ENCODE peak calls at places on chromosome 1, in six cellular contexts. One of them, this sample, is unnamed.

GRCh38 chr1:59831529-59831928 is 16.8 kb downstream of the HOOK1 start:
- DNase-seq in tibial nerve: no peak
- DNase-seq in PC-3: no peak
- DNase-seq in neuronal stem cell: no peak
- DNase-seq in fibroblast of lung: no peak
- DNase-seq in mammary epithelial cell: peak; percentile 31
- DNase-seq in this sample: no peak

GRCh38 chr1:29238601-29238964 is 2.3 kb downstream of the PTPRU start:
- DNase-seq in fibroblast of lung: no peak
- DNase-seq in neuronal stem cell: no peak
- DNase-seq in tibial nerve: no peak
- DNase-seq in PC-3: no peak
- DNase-seq in mammary epithelial cell: no peak
- DNase-seq in this sample: no peak

GRCh38 chr1:83999316-83999819 is 436 bp upstream of the TTLL7 start:
- DNase-seq in mammary epithelial cell: no peak
- DNase-seq in neuronal stem cell: no peak
- DNase-seq in tibial nerve: peak; percentile 40
- DNase-seq in fibroblast of lung: peak; percentile 75
- DNase-seq in PC-3: peak; percentile 77
- DNase-seq in this sample: no peak

GRCh38 chr1:165215676-165216075 is 140.8 kb downstream of the LMX1A start:
- DNase-seq in mammary epithelial cell: peak; percentile 7
- DNase-seq in PC-3: no peak
- DNase-seq in tibial nerve: no peak
- DNase-seq in fibroblast of lung: no peak
- DNase-seq in neuronal stem cell: no peak
- DNase-seq in this sample: no peak

GRCh38 chr1:178488393-178488792 is 8.4 kb downstream of the CLEC20A start:
- DNase-seq in neuronal stem cell: no peak
- DNase-seq in mammary epithelial cell: no peak
- DNase-seq in PC-3: no peak
- DNase-seq in tibial nerve: no peak
- DNase-seq in fibroblast of lung: no peak
- DNase-seq in this sample: no peak

GRCh38 chr1:205199090-205199930 is 12.2 kb downstream of the DSTYK start:
- DNase-seq in neuronal stem cell: no peak
- DNase-seq in tibial nerve: no peak
- DNase-seq in PC-3: peak; percentile 33
- DNase-seq in fibroblast of lung: peak; percentile 21
- DNase-seq in mammary epithelial cell: peak; percentile 73
- DNase-seq in this sample: no peak

GRCh38 chr1:34113887-34114286 is 51.1 kb downstream of the CSMD2 start:
- DNase-seq in PC-3: peak; percentile 45
- DNase-seq in tibial nerve: no peak
- DNase-seq in mammary epithelial cell: peak; percentile 1
- DNase-seq in fibroblast of lung: no peak
- DNase-seq in neuronal stem cell: peak; percentile 20
- DNase-seq in this sample: no peak

GRCh38 chr1:72281637-72282270 is 585 bp downstream of the NEGR1 start:
- DNase-seq in mammary epithelial cell: no peak
- DNase-seq in fibroblast of lung: no peak
- DNase-seq in PC-3: peak; percentile 48
- DNase-seq in neuronal stem cell: peak; percentile 14
- DNase-seq in tibial nerve: peak; percentile 16
- DNase-seq in this sample: no peak

GRCh38 chr1:56525463-56526155 is 53.8 kb downstream of the PLPP3 start:
- DNase-seq in fibroblast of lung: peak; percentile 47
- DNase-seq in PC-3: peak; percentile 56
- DNase-seq in mammary epithelial cell: peak; percentile 62
- DNase-seq in neuronal stem cell: no peak
- DNase-seq in tibial nerve: no peak
- DNase-seq in this sample: no peak

GRCh38 chr1:16375521-16376359 is 8.7 kb downstream of the SZRD1 start:
- DNase-seq in neuronal stem cell: no peak
- DNase-seq in PC-3: peak; percentile 23
- DNase-seq in mammary epithelial cell: no peak
- DNase-seq in fibroblast of lung: peak; percentile 82
- DNase-seq in tibial nerve: no peak
- DNase-seq in this sample: no peak

DNA sequence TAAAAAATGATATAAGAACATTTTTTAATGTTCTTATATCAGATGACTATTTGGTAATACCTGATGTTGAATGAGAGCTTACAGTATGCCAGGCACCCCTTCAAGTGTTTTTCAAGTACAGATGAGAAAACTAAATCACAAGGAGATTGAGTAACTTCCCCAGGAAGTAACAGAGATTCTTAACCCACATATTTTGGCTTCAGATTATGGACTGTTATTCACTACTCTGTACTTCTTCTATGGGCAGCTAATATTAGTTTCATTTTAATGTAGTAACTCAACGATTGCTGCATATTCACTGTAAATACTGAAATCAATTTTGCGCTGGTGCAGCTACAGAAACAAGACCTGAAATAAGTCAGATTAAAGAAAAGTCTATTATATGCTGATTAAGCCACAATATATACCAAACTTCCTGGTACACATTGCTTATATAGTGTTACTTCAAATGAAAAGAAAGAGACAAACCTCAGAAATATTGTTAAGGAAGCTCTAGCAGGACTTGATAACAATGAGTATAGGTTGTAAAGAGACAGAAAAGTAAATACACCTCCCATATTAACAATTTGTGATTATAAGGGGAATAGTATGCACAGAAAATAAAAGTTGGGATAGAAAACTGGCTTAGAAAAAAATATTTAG is 19.7 kb downstream of the DPYD start:
- DNase-seq in PC-3: no peak
- DNase-seq in fibroblast of lung: peak; percentile 71
- DNase-seq in neuronal stem cell: no peak
- DNase-seq in mammary epithelial cell: no peak
- DNase-seq in tibial nerve: no peak
- DNase-seq in this sample: no peak
- H3K27ac ChIP-seq in PC-3: no peak overlapping the region
- H3K27ac ChIP-seq in fibroblast of lung: peak overlapping the region; percentile 6
- H3K27ac ChIP-seq in neuronal stem cell: no peak overlapping the region
- H3K27ac ChIP-seq in mammary epithelial cell: no peak overlapping the region
- H3K27ac ChIP-seq in tibial nerve: peak overlapping the region; percentile 34
- H3K27ac ChIP-seq in this sample: no peak overlapping the region

GRCh38 chr1:203177471-203178039 is 1.9 kb upstream of the MYBPH start:
- DNase-seq in mammary epithelial cell: peak; percentile 32
- DNase-seq in tibial nerve: no peak
- DNase-seq in fibroblast of lung: peak; percentile 47
- DNase-seq in neuronal stem cell: no peak
- DNase-seq in PC-3: peak; percentile 60
- DNase-seq in this sample: no peak

GRCh38 chr1:203175237-203176181 is at the start of gene MYBPH:
- DNase-seq in PC-3: no peak
- DNase-seq in fibroblast of lung: no peak
- DNase-seq in tibial nerve: no peak
- DNase-seq in neuronal stem cell: no peak
- DNase-seq in mammary epithelial cell: no peak
- DNase-seq in this sample: no peak

GRCh38 chr1:203178083-203178482 is 2.5 kb upstream of the MYBPH start:
- DNase-seq in fibroblast of lung: peak; percentile 38
- DNase-seq in neuronal stem cell: peak; percentile 45
- DNase-seq in PC-3: peak; percentile 41
- DNase-seq in mammary epithelial cell: no peak
- DNase-seq in tibial nerve: no peak
- DNase-seq in this sample: no peak

GRCh38 chr1:203176273-203176672 is 647 bp upstream of the MYBPH start:
- DNase-seq in PC-3: no peak
- DNase-seq in tibial nerve: no peak
- DNase-seq in fibroblast of lung: no peak
- DNase-seq in neuronal stem cell: no peak
- DNase-seq in mammary epithelial cell: no peak
- DNase-seq in this sample: no peak

DNA sequence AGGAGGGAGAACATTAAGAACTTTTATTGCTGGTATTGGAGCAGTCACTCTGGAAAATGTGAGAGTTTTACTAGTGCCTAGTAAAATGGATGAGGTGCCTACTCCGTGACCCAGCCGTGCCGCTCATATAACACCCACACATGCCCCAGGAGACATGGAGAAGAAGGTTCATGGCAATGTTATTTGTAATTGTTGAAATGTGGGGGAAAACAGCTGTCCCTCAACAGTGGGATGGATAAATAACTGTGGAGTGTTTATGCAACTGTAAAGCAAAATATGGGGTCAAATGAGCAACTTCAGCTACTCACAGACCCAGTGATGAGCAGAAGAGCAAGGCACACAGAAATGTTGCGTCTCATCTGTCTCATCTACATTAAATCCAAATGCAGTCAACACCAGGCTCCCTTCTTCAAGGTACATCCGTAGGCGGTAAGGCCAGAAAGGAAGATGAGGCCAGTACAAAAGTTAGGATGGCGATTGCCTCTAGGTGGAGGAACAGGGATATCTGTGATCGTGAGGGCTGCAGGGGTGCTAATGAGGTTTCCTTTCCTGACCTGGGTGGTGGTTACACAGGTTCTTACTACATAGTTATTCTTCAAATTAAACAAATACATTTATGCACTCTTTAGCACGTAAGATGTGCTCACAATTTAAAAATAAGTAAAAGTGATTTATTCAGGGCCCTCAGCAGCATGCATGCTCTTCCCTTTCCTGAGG is 1.3 kb upstream of the MYBPH start:
- DNase-seq in mammary epithelial cell: no peak
- DNase-seq in tibial nerve: no peak
- DNase-seq in PC-3: no peak
- DNase-seq in fibroblast of lung: no peak
- DNase-seq in neuronal stem cell: no peak
- DNase-seq in this sample: no peak
- H3K27ac ChIP-seq in mammary epithelial cell: no peak overlapping the region
- H3K27ac ChIP-seq in tibial nerve: no peak overlapping the region
- H3K27ac ChIP-seq in PC-3: no peak overlapping the region
- H3K27ac ChIP-seq in fibroblast of lung: no peak overlapping the region
- H3K27ac ChIP-seq in neuronal stem cell: no peak overlapping the region
- H3K27ac ChIP-seq in this sample: no peak overlapping the region

GRCh38 chr1:44485933-44486475 is 80.9 kb downstream of the RNF220 start:
- DNase-seq in neuronal stem cell: no peak
- DNase-seq in PC-3: no peak
- DNase-seq in mammary epithelial cell: no peak
- DNase-seq in fibroblast of lung: no peak
- DNase-seq in tibial nerve: no peak
- DNase-seq in this sample: no peak
- H3K27ac ChIP-seq in neuronal stem cell: no peak overlapping the region
- H3K27ac ChIP-seq in PC-3: peak overlapping the region; percentile 17
- H3K27ac ChIP-seq in mammary epithelial cell: no peak overlapping the region
- H3K27ac ChIP-seq in fibroblast of lung: no peak overlapping the region
- H3K27ac ChIP-seq in tibial nerve: peak overlapping the region; percentile 53
- H3K27ac ChIP-seq in this sample: no peak overlapping the region

GRCh38 chr1:94300731-94301130 is 63.3 kb upstream of the ARHGAP29 start:
- DNase-seq in tibial nerve: no peak
- DNase-seq in fibroblast of lung: no peak
- DNase-seq in mammary epithelial cell: no peak
- DNase-seq in PC-3: no peak
- DNase-seq in neuronal stem cell: no peak
- DNase-seq in this sample: no peak
- H3K27ac ChIP-seq in tibial nerve: peak overlapping the region; percentile 13
- H3K27ac ChIP-seq in fibroblast of lung: no peak overlapping the region
- H3K27ac ChIP-seq in mammary epithelial cell: peak overlapping the region; percentile 70
- H3K27ac ChIP-seq in PC-3: peak overlapping the region; percentile 60
- H3K27ac ChIP-seq in neuronal stem cell: peak overlapping the region; percentile 2
- H3K27ac ChIP-seq in this sample: peak overlapping the region; percentile 91